ENCODE peak calls at places on chromosomes 3 and 15, in nine cellular contexts. O is WERI-Rb-1; R is progenitor cell of endocrine pancreas; G is activated CD8-positive, alpha-beta T cell treated with anti-CD3 and anti-CD28 coated beads for 36 hours; A is neural crest cell; X is choroid plexus epithelial cell; J is BE2C; Z is GM06990; T is WTC11. F is an unnamed sample.

GRCh38 chr3:172040976-172041963 is 1.9 kb downstream of the FNDC3B start:
- DNase-seq in G (no peak), J (peak), O (no peak), T (peak), A (no peak), Z (no peak), X (peak), R (no peak), F (no peak)

GRCh38 chr3:44439499-44440295 is 37.8 kb downstream of the ZNF445 start:
- DNase-seq in O (no peak), J (peak), X (peak), G (peak), T (no peak), A (no peak), Z (peak), R (no peak), F (no peak)

GRCh38 chr3:98185180-98185579 is 18.7 kb downstream of the OR5H15 start:
- DNase-seq in X (no peak), R (no peak), Z (no peak), A (no peak), T (peak), G (no peak), J (no peak), O (no peak), F (no peak)

GRCh38 chr3:72665701-72666443 is 182.4 kb downstream of the SHQ1 start:
- DNase-seq in A (peak), Z (no peak), J (peak), T (peak), X (peak), G (peak), R (no peak), O (peak), F (peak)

GRCh38 chr3:69998759-69999158 is 774 bp upstream of the SAMMSON start:
- DNase-seq in J (no peak), A (no peak), X (peak), R (no peak), G (no peak), O (no peak), Z (no peak), T (no peak), F (no peak)

GRCh38 chr15:60116456-60117089 is 112.5 kb downstream of the FOXB1 start:
- DNase-seq in T (no peak), G (no peak), X (no peak), R (no peak), O (no peak), Z (no peak), A (no peak), J (no peak), F (no peak)

GRCh38 chr3:56818156-56818985 is 16.6 kb upstream of the ARHGEF3 start:
- DNase-seq in A (no peak), T (no peak), Z (no peak), J (no peak), X (no peak), O (no peak), R (no peak), G (no peak), F (no peak)

GRCh38 chr3:3209057-3209456 is 29.6 kb upstream of the CRBN start:
- DNase-seq in O (no peak), X (no peak), R (no peak), G (no peak), A (no peak), Z (no peak), J (no peak), T (no peak), F (no peak)

GRCh38 chr3:185926445-185926844 is 11.4 kb downstream of the TRA2B start:
- DNase-seq in T (no peak), R (no peak), J (no peak), Z (no peak), G (no peak), O (no peak), A (no peak), X (no peak), F (no peak)

GRCh38 chr15:64247906-64248541 is 85.2 kb upstream of the PPIB start:
- DNase-seq in A (no peak), Z (peak), J (no peak), R (no peak), O (no peak), G (peak), T (no peak), X (peak), F (no peak)

GRCh38 chr3:122149228-122149627 is 34.2 kb upstream of the CASR start:
- DNase-seq in Z (no peak), A (no peak), T (no peak), O (no peak), R (no peak), G (no peak), X (no peak), J (no peak), F (no peak)

GRCh38 chr3:177357352-177358084 is 160.2 kb upstream of the TBL1XR1 start:
- DNase-seq in A (no peak), X (peak), J (peak), O (no peak), G (peak), T (no peak), R (no peak), Z (no peak), F (no peak)

GRCh38 chr15:63551400-63551799 is 45.8 kb upstream of the FBXL22 start:
- DNase-seq in T (no peak), O (no peak), G (no peak), J (no peak), Z (no peak), R (no peak), A (no peak), X (peak), F (no peak)

GRCh38 chr3:9784876-9785443 is 7.3 kb downstream of the TADA3 start:
- DNase-seq in A (no peak), Z (no peak), T (no peak), G (no peak), O (no peak), J (no peak), X (peak), R (no peak), F (no peak)

GRCh38 chr3:9787714-9788113 is 4.6 kb downstream of the TADA3 start:
- DNase-seq in G (peak), R (no peak), O (no peak), Z (no peak), X (no peak), J (no peak), A (no peak), T (no peak), F (no peak)

GRCh38 chr3:9786209-9786739 is 6.0 kb downstream of the TADA3 start:
- DNase-seq in X (no peak), G (no peak), J (no peak), Z (no peak), O (no peak), A (no peak), T (no peak), R (no peak), F (no peak)

GRCh38 chr3:9785602-9786001 is 6.7 kb downstream of the TADA3 start:
- DNase-seq in O (no peak), X (no peak), T (no peak), Z (no peak), R (no peak), G (no peak), A (no peak), J (peak), F (no peak)

GRCh38 chr3:9786825-9787654 is 5.2 kb downstream of the TADA3 start:
- DNase-seq in O (no peak), J (no peak), A (no peak), Z (no peak), G (no peak), R (no peak), X (no peak), T (no peak), F (no peak)
- TF ChIP-seq CTCF in O (peak), J (peak), A (peak), Z (peak), G (peak), R (peak), X (peak), T (peak), F (peak)

DNA sequence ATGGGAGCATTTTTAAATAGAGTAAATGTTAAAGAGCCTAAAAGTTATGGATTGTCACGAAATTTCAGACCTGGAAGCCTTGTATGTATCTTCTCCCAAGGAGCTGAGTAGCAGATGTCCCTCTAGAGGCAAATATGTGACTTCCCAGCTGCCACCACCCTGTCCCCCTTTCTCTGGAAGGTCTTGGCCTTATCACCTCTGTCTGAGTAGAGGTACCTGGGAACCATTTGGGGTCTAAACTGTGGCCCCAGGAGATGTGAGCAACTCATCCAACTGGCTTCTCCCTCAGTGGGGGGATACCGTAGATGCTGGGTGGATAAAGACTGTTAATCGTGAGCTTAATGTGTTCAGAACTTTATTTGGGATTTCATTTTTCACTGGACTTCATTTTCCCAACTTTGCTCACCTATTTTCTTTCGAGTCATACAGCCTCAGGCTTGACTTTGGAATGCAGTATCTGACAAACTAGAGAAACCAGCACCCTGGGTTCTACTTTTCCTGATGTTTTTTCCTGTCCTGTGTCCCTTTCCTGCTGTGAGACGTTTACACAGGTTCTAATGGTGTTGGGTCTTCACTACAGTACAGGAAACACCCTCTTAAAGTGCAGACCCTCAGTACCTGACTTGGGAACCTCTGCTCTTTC is 53.3 kb upstream of the CCR4 start:
- DNase-seq in G (no peak), R (no peak), Z (no peak), J (no peak), T (no peak), A (no peak), O (no peak), X (no peak), F (no peak)
- TF ChIP-seq CTCF in G (no peak), R (no peak), Z (no peak), J (no peak), T (no peak), A (peak), O (peak), X (no peak), F (no peak)

GRCh38 chr3:123642182-123642956 is 57.5 kb upstream of the HACD2 start:
- DNase-seq in R (peak), X (peak), T (peak), G (peak), O (peak), A (peak), Z (peak), J (peak), F (peak)
- TF ChIP-seq CTCF in R (peak), X (peak), T (peak), G (peak), O (peak), A (peak), Z (peak), J (peak), F (peak)

GRCh38 chr3:188848947-188849346 is 322.8 kb upstream of the TPRG1 start:
- DNase-seq in O (no peak), T (no peak), J (no peak), Z (no peak), R (no peak), X (no peak), G (no peak), A (no peak), F (no peak)

GRCh38 chr3:188860147-188860546 is 311.6 kb upstream of the TPRG1 start:
- DNase-seq in O (no peak), G (no peak), X (peak), Z (no peak), R (no peak), T (no peak), A (no peak), J (no peak), F (no peak)

GRCh38 chr3:188853896-188854295 is 317.9 kb upstream of the TPRG1 start:
- DNase-seq in T (no peak), G (no peak), A (no peak), X (peak), Z (no peak), O (no peak), R (no peak), J (no peak), F (no peak)

GRCh38 chr3:188855690-188856089 is 316.1 kb upstream of the TPRG1 start:
- DNase-seq in R (no peak), G (no peak), Z (no peak), J (no peak), O (no peak), T (no peak), X (no peak), A (no peak), F (no peak)

DNA sequence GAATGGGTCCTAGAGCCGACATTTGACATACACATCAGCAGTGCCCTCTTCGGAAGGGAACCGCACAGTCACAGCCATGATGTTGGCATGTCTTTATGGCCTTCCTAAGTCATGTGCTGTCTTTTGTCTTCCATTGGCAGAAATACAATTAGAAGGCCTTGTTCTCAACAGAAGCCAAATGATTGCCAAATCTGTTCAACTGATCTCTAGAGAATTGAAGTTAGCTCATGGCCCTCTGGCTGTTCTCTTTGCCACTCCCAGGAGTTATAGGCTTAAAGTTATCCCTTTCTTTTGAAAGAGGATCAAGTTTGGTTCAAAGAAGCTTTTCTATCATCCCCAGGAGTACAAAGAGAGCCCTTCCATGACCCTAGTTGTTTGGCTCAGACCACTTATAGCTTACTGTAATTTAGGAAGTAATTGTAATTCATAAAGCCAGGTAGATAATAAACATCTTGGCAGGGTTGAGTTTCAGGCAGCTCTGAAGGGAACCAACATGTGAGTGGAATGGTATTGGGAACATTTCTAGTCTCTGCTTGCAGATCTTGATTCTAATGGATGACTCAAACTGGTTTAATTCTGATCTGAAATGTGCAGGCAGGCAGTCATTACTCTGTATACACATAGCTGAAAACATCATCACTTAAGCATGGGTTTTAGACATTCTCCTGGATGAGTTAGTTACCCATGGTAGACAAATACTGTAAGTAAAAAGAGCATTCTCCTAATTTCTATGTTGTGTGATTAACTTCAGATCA is 317.2 kb upstream of the TPRG1 start:
- DNase-seq in G (no peak), T (no peak), O (no peak), X (peak), Z (no peak), J (no peak), A (no peak), R (no peak), F (no peak)
- TF ChIP-seq CTCF in G (no peak), T (no peak), O (no peak), X (no peak), Z (no peak), J (no peak), A (no peak), R (no peak), F (no peak)

DNA sequence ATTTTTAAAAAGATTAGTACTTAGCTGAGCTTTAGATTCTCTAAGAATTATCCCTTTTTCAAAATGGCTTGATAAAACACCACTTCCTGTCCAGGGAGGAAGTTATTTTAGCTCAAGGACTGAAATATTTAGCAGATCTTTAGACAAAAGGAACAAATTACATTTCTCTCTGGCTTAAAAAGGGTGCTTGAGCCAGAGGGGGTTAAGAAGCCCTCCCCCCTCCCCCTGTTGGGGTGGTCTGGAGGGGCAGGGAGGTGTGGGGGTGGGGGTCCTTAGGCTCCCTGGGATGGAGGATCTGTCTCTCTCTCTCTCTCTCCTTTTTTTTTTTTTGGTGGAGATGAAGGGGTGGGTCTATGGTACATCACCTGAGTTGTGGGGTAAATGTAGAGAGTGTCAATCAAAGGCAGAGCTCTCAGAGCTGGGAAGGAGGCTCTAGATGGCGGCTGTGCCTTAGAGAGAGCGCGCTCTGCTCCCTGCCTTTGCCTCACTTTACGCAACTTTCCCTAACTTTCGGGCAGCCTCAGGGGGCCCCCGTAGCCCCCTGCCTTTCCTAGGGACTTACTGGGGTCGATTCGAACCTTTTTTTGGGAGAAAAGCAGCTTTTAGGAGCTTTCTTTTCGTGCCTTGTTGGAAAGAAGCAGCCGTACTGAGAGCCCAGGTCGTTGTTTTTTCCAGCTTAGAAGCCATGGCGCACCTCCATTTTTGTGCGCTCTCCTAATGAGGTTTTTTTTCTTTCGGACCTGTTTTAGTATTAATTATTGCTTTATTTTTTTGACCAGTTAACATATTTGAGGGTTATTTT is at the start of gene CHD2:
- DNase-seq in Z (peak), X (peak), A (peak), O (peak), T (peak), J (peak), G (peak), R (peak), F (no peak)
- TF ChIP-seq CTCF in Z (no peak), X (no peak), A (peak), O (no peak), T (no peak), J (no peak), G (no peak), R (no peak), F (no peak)

GRCh38 chr15:100944237-100944875 is 25.2 kb downstream of the LRRK1 start:
- DNase-seq in R (no peak), O (no peak), Z (no peak), G (no peak), A (no peak), T (no peak), J (no peak), X (no peak), F (no peak)
- TF ChIP-seq CTCF in R (no peak), O (no peak), Z (no peak), G (no peak), A (no peak), T (no peak), J (no peak), X (no peak), F (no peak)

F was measured in D721Med.